ENCODE peak calls at places on chromosomes 13 and 19, in four cellular contexts. M is CD8-positive, alpha-beta T cell; N is MCF 10A; S is body of pancreas. D is an unnamed sample.

GRCh38 chr19:44647144-44647543 is 3.4 kb downstream of the PVR start:
- DNase-seq in M (no peak), N (no peak), S (no peak), D (no peak)

GRCh38 chr13:79522583-79522982 is 41.6 kb downstream of the NDFIP2 start:
- DNase-seq in M (no peak), N (peak), S (no peak), D (peak)

GRCh38 chr19:11578342-11579142 is 1.1 kb upstream of the ACP5 start:
- DNase-seq in M (peak), N (no peak), S (peak), D (no peak)

GRCh38 chr19:49327878-49328544 is 3.0 kb upstream of the SLC6A16 start:
- DNase-seq in M (peak), N (peak), S (no peak), D (peak)

GRCh38 chr19:1474011-1474764 is 4.8 kb downstream of the C19orf25 start:
- DNase-seq in M (no peak), N (no peak), S (no peak), D (no peak)

GRCh38 chr13:93776936-93777335 is 550.3 kb downstream of the GPC6 start:
- DNase-seq in M (no peak), N (no peak), S (no peak), D (no peak)

GRCh38 chr13:20492641-20493040 is 33.0 kb downstream of the CRYL1 start:
- DNase-seq in M (peak), N (peak), S (no peak), D (peak)

GRCh38 chr19:2251577-2252480 is 2.7 kb downstream of the AMH start:
- DNase-seq in M (no peak), N (no peak), S (no peak), D (no peak)

GRCh38 chr13:65594255-65594654 is 1635.9 kb downstream of the PCDH9 start:
- DNase-seq in M (no peak), N (no peak), S (no peak), D (no peak)

GRCh38 chr19:46975011-46975917 is 44.4 kb upstream of the NPAS1 start:
- DNase-seq in M (no peak), N (no peak), S (no peak), D (peak)

GRCh38 chr13:39665763-39666162 is 10.3 kb downstream of the COG6 start:
- DNase-seq in M (no peak), N (no peak), S (no peak), D (no peak)

GRCh38 chr19:15268192-15268927 is 36.1 kb upstream of the EPHX3 start:
- DNase-seq in M (no peak), N (no peak), S (no peak), D (no peak)

GRCh38 chr19:30083701-30084156 is 141.7 kb downstream of the URI1 start:
- DNase-seq in M (no peak), N (no peak), S (no peak), D (no peak)

GRCh38 chr19:49533551-49534488 is 6.0 kb downstream of the RCN3 start:
- DNase-seq in M (peak), N (peak), S (peak), D (peak)

GRCh38 chr13:21058361-21058760 is 3.0 kb downstream of the LATS2 start:
- DNase-seq in M (no peak), N (peak), S (no peak), D (peak)

GRCh38 chr13:99980201-99981114 is 1.1 kb upstream of the ZIC2 start:
- DNase-seq in M (peak), N (peak), S (peak), D (no peak)

GRCh38 chr13:108113407-108113806 is 101.9 kb downstream of the LIG4 start:
- DNase-seq in M (no peak), N (peak), S (no peak), D (no peak)

GRCh38 chr13:37418490-37418889 is 180.1 kb downstream of the POSTN start:
- DNase-seq in M (no peak), N (peak), S (no peak), D (no peak)

GRCh38 chr19:40236366-40236765 is 9.9 kb upstream of the CCNP start:
- DNase-seq in M (no peak), N (no peak), S (no peak), D (no peak)

D was measured in renal cortical epithelial cell.